ENCODE peak calls at places on chromosomes 1 and 21, in nine cellular contexts. One of them, this sample, is unnamed.

GRCh38 chr1:91993256-91993655 is 36.5 kb upstream of the EPHX4 start:
- DNase-seq in activated CD4-positive, alpha-beta memory T cell treated with anti-CD3 and anti-CD28 coated beads for 36 hours: no peak
- DNase-seq in endodermal cell: no peak
- DNase-seq in NCI-H510A treated with DMSO at 0.1 percent for 48 hours: no peak
- DNase-seq in naive thymus-derived CD8-positive, alpha-beta T cell: no peak
- DNase-seq in GM04504: no peak
- DNase-seq in substantia nigra: no peak
- DNase-seq in stimulated activated CD8-positive, alpha-beta memory T cell treated with anti-CD3 and anti-CD28 coated beads, Interleukin-2, amount 100 ng/mL, for 48 hours: no peak
- DNase-seq in stimulated activated CD4-positive, alpha-beta T cell treated with anti-CD3 and anti-CD28 coated beads, Interleukin-1b, Interleukin-23, amount 100 ng/mL, for 4 hours: no peak
- DNase-seq in this sample: no peak

GRCh38 chr1:37724575-37724974 is 32.3 kb downstream of the CDCA8 start:
- DNase-seq in activated CD4-positive, alpha-beta memory T cell treated with anti-CD3 and anti-CD28 coated beads for 36 hours: no peak
- DNase-seq in endodermal cell: no peak
- DNase-seq in NCI-H510A treated with DMSO at 0.1 percent for 48 hours: no peak
- DNase-seq in naive thymus-derived CD8-positive, alpha-beta T cell: no peak
- DNase-seq in GM04504: no peak
- DNase-seq in substantia nigra: no peak
- DNase-seq in stimulated activated CD8-positive, alpha-beta memory T cell treated with anti-CD3 and anti-CD28 coated beads, Interleukin-2, amount 100 ng/mL, for 48 hours: no peak
- DNase-seq in stimulated activated CD4-positive, alpha-beta T cell treated with anti-CD3 and anti-CD28 coated beads, Interleukin-1b, Interleukin-23, amount 100 ng/mL, for 4 hours: no peak
- DNase-seq in this sample: no peak

GRCh38 chr1:150578278-150579109 is 916 bp downstream of the MCL1 start:
- DNase-seq in activated CD4-positive, alpha-beta memory T cell treated with anti-CD3 and anti-CD28 coated beads for 36 hours: peak
- DNase-seq in endodermal cell: peak
- DNase-seq in NCI-H510A treated with DMSO at 0.1 percent for 48 hours: no peak
- DNase-seq in naive thymus-derived CD8-positive, alpha-beta T cell: no peak
- DNase-seq in GM04504: peak
- DNase-seq in substantia nigra: no peak
- DNase-seq in stimulated activated CD8-positive, alpha-beta memory T cell treated with anti-CD3 and anti-CD28 coated beads, Interleukin-2, amount 100 ng/mL, for 48 hours: peak
- DNase-seq in stimulated activated CD4-positive, alpha-beta T cell treated with anti-CD3 and anti-CD28 coated beads, Interleukin-1b, Interleukin-23, amount 100 ng/mL, for 4 hours: no peak
- DNase-seq in this sample: peak

GRCh38 chr1:15062479-15063099 is 91.0 kb upstream of the TMEM51 start:
- DNase-seq in activated CD4-positive, alpha-beta memory T cell treated with anti-CD3 and anti-CD28 coated beads for 36 hours: no peak
- DNase-seq in endodermal cell: peak
- DNase-seq in NCI-H510A treated with DMSO at 0.1 percent for 48 hours: no peak
- DNase-seq in naive thymus-derived CD8-positive, alpha-beta T cell: no peak
- DNase-seq in GM04504: no peak
- DNase-seq in substantia nigra: no peak
- DNase-seq in stimulated activated CD8-positive, alpha-beta memory T cell treated with anti-CD3 and anti-CD28 coated beads, Interleukin-2, amount 100 ng/mL, for 48 hours: no peak
- DNase-seq in stimulated activated CD4-positive, alpha-beta T cell treated with anti-CD3 and anti-CD28 coated beads, Interleukin-1b, Interleukin-23, amount 100 ng/mL, for 4 hours: no peak
- DNase-seq in this sample: peak

GRCh38 chr1:40064797-40065492 is 24.4 kb downstream of the CAP1 start:
- DNase-seq in activated CD4-positive, alpha-beta memory T cell treated with anti-CD3 and anti-CD28 coated beads for 36 hours: no peak
- DNase-seq in endodermal cell: no peak
- DNase-seq in NCI-H510A treated with DMSO at 0.1 percent for 48 hours: no peak
- DNase-seq in naive thymus-derived CD8-positive, alpha-beta T cell: no peak
- DNase-seq in GM04504: no peak
- DNase-seq in substantia nigra: no peak
- DNase-seq in stimulated activated CD8-positive, alpha-beta memory T cell treated with anti-CD3 and anti-CD28 coated beads, Interleukin-2, amount 100 ng/mL, for 48 hours: no peak
- DNase-seq in stimulated activated CD4-positive, alpha-beta T cell treated with anti-CD3 and anti-CD28 coated beads, Interleukin-1b, Interleukin-23, amount 100 ng/mL, for 4 hours: no peak
- DNase-seq in this sample: no peak

GRCh38 chr1:236759252-236759859 is 35.7 kb upstream of the MTR start:
- DNase-seq in activated CD4-positive, alpha-beta memory T cell treated with anti-CD3 and anti-CD28 coated beads for 36 hours: no peak
- DNase-seq in endodermal cell: peak
- DNase-seq in NCI-H510A treated with DMSO at 0.1 percent for 48 hours: peak
- DNase-seq in naive thymus-derived CD8-positive, alpha-beta T cell: no peak
- DNase-seq in GM04504: peak
- DNase-seq in substantia nigra: no peak
- DNase-seq in stimulated activated CD8-positive, alpha-beta memory T cell treated with anti-CD3 and anti-CD28 coated beads, Interleukin-2, amount 100 ng/mL, for 48 hours: no peak
- DNase-seq in stimulated activated CD4-positive, alpha-beta T cell treated with anti-CD3 and anti-CD28 coated beads, Interleukin-1b, Interleukin-23, amount 100 ng/mL, for 4 hours: peak
- DNase-seq in this sample: peak

GRCh38 chr1:32182060-32182459 is 2.6 kb downstream of the TXLNA start:
- DNase-seq in activated CD4-positive, alpha-beta memory T cell treated with anti-CD3 and anti-CD28 coated beads for 36 hours: no peak
- DNase-seq in endodermal cell: no peak
- DNase-seq in NCI-H510A treated with DMSO at 0.1 percent for 48 hours: no peak
- DNase-seq in naive thymus-derived CD8-positive, alpha-beta T cell: no peak
- DNase-seq in GM04504: no peak
- DNase-seq in substantia nigra: no peak
- DNase-seq in stimulated activated CD8-positive, alpha-beta memory T cell treated with anti-CD3 and anti-CD28 coated beads, Interleukin-2, amount 100 ng/mL, for 48 hours: no peak
- DNase-seq in stimulated activated CD4-positive, alpha-beta T cell treated with anti-CD3 and anti-CD28 coated beads, Interleukin-1b, Interleukin-23, amount 100 ng/mL, for 4 hours: no peak
- DNase-seq in this sample: no peak

GRCh38 chr1:234971586-234972297 is 156.9 kb downstream of the TOMM20 start:
- DNase-seq in activated CD4-positive, alpha-beta memory T cell treated with anti-CD3 and anti-CD28 coated beads for 36 hours: peak
- DNase-seq in endodermal cell: peak
- DNase-seq in NCI-H510A treated with DMSO at 0.1 percent for 48 hours: no peak
- DNase-seq in naive thymus-derived CD8-positive, alpha-beta T cell: no peak
- DNase-seq in GM04504: no peak
- DNase-seq in substantia nigra: no peak
- DNase-seq in stimulated activated CD8-positive, alpha-beta memory T cell treated with anti-CD3 and anti-CD28 coated beads, Interleukin-2, amount 100 ng/mL, for 48 hours: no peak
- DNase-seq in stimulated activated CD4-positive, alpha-beta T cell treated with anti-CD3 and anti-CD28 coated beads, Interleukin-1b, Interleukin-23, amount 100 ng/mL, for 4 hours: no peak
- DNase-seq in this sample: no peak

GRCh38 chr1:89605692-89606091 is 27.2 kb upstream of the LRRC8C start:
- DNase-seq in activated CD4-positive, alpha-beta memory T cell treated with anti-CD3 and anti-CD28 coated beads for 36 hours: no peak
- DNase-seq in endodermal cell: no peak
- DNase-seq in NCI-H510A treated with DMSO at 0.1 percent for 48 hours: no peak
- DNase-seq in naive thymus-derived CD8-positive, alpha-beta T cell: no peak
- DNase-seq in GM04504: no peak
- DNase-seq in substantia nigra: no peak
- DNase-seq in stimulated activated CD8-positive, alpha-beta memory T cell treated with anti-CD3 and anti-CD28 coated beads, Interleukin-2, amount 100 ng/mL, for 48 hours: no peak
- DNase-seq in stimulated activated CD4-positive, alpha-beta T cell treated with anti-CD3 and anti-CD28 coated beads, Interleukin-1b, Interleukin-23, amount 100 ng/mL, for 4 hours: no peak
- DNase-seq in this sample: no peak

GRCh38 chr1:229825042-229825441 is 199.0 kb downstream of the URB2 start:
- DNase-seq in activated CD4-positive, alpha-beta memory T cell treated with anti-CD3 and anti-CD28 coated beads for 36 hours: no peak
- DNase-seq in endodermal cell: no peak
- DNase-seq in NCI-H510A treated with DMSO at 0.1 percent for 48 hours: no peak
- DNase-seq in naive thymus-derived CD8-positive, alpha-beta T cell: no peak
- DNase-seq in GM04504: no peak
- DNase-seq in substantia nigra: no peak
- DNase-seq in stimulated activated CD8-positive, alpha-beta memory T cell treated with anti-CD3 and anti-CD28 coated beads, Interleukin-2, amount 100 ng/mL, for 48 hours: no peak
- DNase-seq in stimulated activated CD4-positive, alpha-beta T cell treated with anti-CD3 and anti-CD28 coated beads, Interleukin-1b, Interleukin-23, amount 100 ng/mL, for 4 hours: no peak
- DNase-seq in this sample: no peak

GRCh38 chr1:17346046-17346789 is 25.8 kb upstream of the PADI6 start:
- DNase-seq in activated CD4-positive, alpha-beta memory T cell treated with anti-CD3 and anti-CD28 coated beads for 36 hours: no peak
- DNase-seq in endodermal cell: no peak
- DNase-seq in NCI-H510A treated with DMSO at 0.1 percent for 48 hours: no peak
- DNase-seq in naive thymus-derived CD8-positive, alpha-beta T cell: no peak
- DNase-seq in GM04504: no peak
- DNase-seq in substantia nigra: no peak
- DNase-seq in stimulated activated CD8-positive, alpha-beta memory T cell treated with anti-CD3 and anti-CD28 coated beads, Interleukin-2, amount 100 ng/mL, for 48 hours: no peak
- DNase-seq in stimulated activated CD4-positive, alpha-beta T cell treated with anti-CD3 and anti-CD28 coated beads, Interleukin-1b, Interleukin-23, amount 100 ng/mL, for 4 hours: no peak
- DNase-seq in this sample: no peak

GRCh38 chr21:41411449-41412089 is 14.5 kb upstream of the MX1 start:
- DNase-seq in activated CD4-positive, alpha-beta memory T cell treated with anti-CD3 and anti-CD28 coated beads for 36 hours: peak
- DNase-seq in endodermal cell: peak
- DNase-seq in NCI-H510A treated with DMSO at 0.1 percent for 48 hours: no peak
- DNase-seq in naive thymus-derived CD8-positive, alpha-beta T cell: no peak
- DNase-seq in GM04504: no peak
- DNase-seq in substantia nigra: no peak
- DNase-seq in stimulated activated CD8-positive, alpha-beta memory T cell treated with anti-CD3 and anti-CD28 coated beads, Interleukin-2, amount 100 ng/mL, for 48 hours: no peak
- DNase-seq in stimulated activated CD4-positive, alpha-beta T cell treated with anti-CD3 and anti-CD28 coated beads, Interleukin-1b, Interleukin-23, amount 100 ng/mL, for 4 hours: no peak
- DNase-seq in this sample: peak